ENCODE peak calls at places on chromosome 14, in ten cellular contexts. Y, W, O, P, K, N, R, C, X and S are unnamed samples.

GRCh38 chr14:102280376-102280962 is 24.5 kb downstream of the MOK start:
- DNase-seq in Y (no peak), W (no peak), O (no peak), P (peak; percentile 97), K (no peak), N (peak; percentile 95), R (peak; percentile 92), C (peak; percentile 80), X (no peak), S (peak; percentile 80)

GRCh38 chr14:76880432-76880831 is 54.2 kb downstream of the LRRC74A start:
- DNase-seq in Y (no peak), W (no peak), O (no peak), P (no peak), K (no peak), N (no peak), R (no peak), C (no peak), X (no peak), S (no peak)

GRCh38 chr14:30906752-30907658 is 32.6 kb downstream of the COCH start:
- DNase-seq in Y (no peak), W (no peak), O (no peak), P (peak; percentile 6), K (peak; percentile 17), N (peak; percentile 53), R (no peak), C (no peak), X (no peak), S (peak; percentile 51)

GRCh38 chr14:28297559-28297958 is 469.0 kb upstream of the FOXG1 start:
- DNase-seq in Y (no peak), W (no peak), O (no peak), P (no peak), K (no peak), N (no peak), R (no peak), C (no peak), X (no peak), S (no peak)

GRCh38 chr14:100535287-100536131 is 51.7 kb downstream of the BEGAIN start:
- DNase-seq in Y (no peak), W (no peak), O (peak; percentile 20), P (no peak), K (no peak), N (no peak), R (no peak), C (no peak), X (no peak), S (no peak)

GRCh38 chr14:63874223-63874622 is 21.4 kb downstream of the SYNE2 start:
- DNase-seq in Y (no peak), W (no peak), O (no peak), P (no peak), K (no peak), N (no peak), R (no peak), C (no peak), X (no peak), S (no peak)

GRCh38 chr14:87992720-87993484 is at the start of gene GALC:
- DNase-seq in Y (peak; percentile 96), W (peak; percentile 91), O (peak; percentile 93), P (peak; percentile 37), K (peak; percentile 89), N (no peak), R (peak; percentile 81), C (peak; percentile 88), X (peak; percentile 96), S (peak; percentile 83)

GRCh38 chr14:58395565-58395814 is 240 bp upstream of the TOMM20L start:
- DNase-seq in Y (no peak), W (no peak), O (no peak), P (no peak), K (no peak), N (no peak), R (no peak), C (no peak), X (no peak), S (no peak)

GRCh38 chr14:50954811-50955372 is 10.6 kb upstream of the PYGL start:
- DNase-seq in Y (no peak), W (no peak), O (peak; percentile 70), P (peak; percentile 52), K (peak; percentile 62), N (peak; percentile 82), R (no peak), C (peak; percentile 63), X (no peak), S (peak; percentile 66)

GRCh38 chr14:94646481-94646880 is 34.3 kb downstream of the SERPINA3 start:
- DNase-seq in Y (no peak), W (no peak), O (no peak), P (peak; percentile 59), K (no peak), N (no peak), R (peak; percentile 71), C (peak; percentile 56), X (no peak), S (no peak)

GRCh38 chr14:78595797-78596196 is 425.6 kb downstream of the NRXN3 start:
- DNase-seq in Y (no peak), W (no peak), O (no peak), P (no peak), K (no peak), N (peak; percentile 5), R (no peak), C (no peak), X (no peak), S (peak; percentile 38)

GRCh38 chr14:99075061-99075460 is 196.9 kb downstream of the BCL11B start:
- DNase-seq in Y (peak; percentile 25), W (no peak), O (no peak), P (no peak), K (peak; percentile 93), N (no peak), R (no peak), C (no peak), X (no peak), S (peak; percentile 96)